ENCODE peak calls at places on chromosome 3, in ten cellular contexts. M is suprapubic skin, W is esophagus squamous epithelium, U is SK-N-SH, P is ovary, V is right cardiac atrium, Y is cardiac muscle cell, L is breast epithelium, E is gastrocnemius medialis, D is colonic mucosa. X is an unnamed sample. For H3K27me3, the result is how much of the 10 kb centered on the place peaks cover.

GRCh38 chr3:165526367-165526766 is 310.9 kb downstream of the BCHE start:
- DNase-seq in M (no peak), W (no peak), U (no peak), P (no peak), V (no peak), Y (no peak), L (no peak), E (no peak), D (no peak), X (no peak)

GRCh38 chr3:101037613-101038012 is 44.4 kb upstream of the ABI3BP start:
- DNase-seq in M (no peak), W (no peak), U (no peak), P (no peak), V (no peak), Y (no peak), L (no peak), E (no peak), D (no peak), X (no peak)

GRCh38 chr3:132555316-132556035 is 41.6 kb upstream of the ACKR4 start:
- DNase-seq in M (no peak), W (no peak), U (no peak), P (no peak), V (peak), Y (no peak), L (no peak), E (no peak), D (no peak), X (no peak)

GRCh38 chr3:139353920-139354556 is 10.2 kb downstream of the MRPS22 start:
- DNase-seq in M (no peak), W (no peak), U (peak), P (no peak), V (no peak), Y (peak), L (no peak), E (no peak), D (no peak), X (no peak)

GRCh38 chr3:141795719-141796435 is 32.7 kb downstream of the GRK7 start:
- DNase-seq in M (peak), W (no peak), U (peak), P (peak), V (peak), Y (no peak), L (no peak), E (peak), D (peak), X (peak)

GRCh38 chr3:142993958-142994442 is 7.4 kb upstream of the U2SURP start:
- DNase-seq in M (peak), W (no peak), U (peak), P (peak), V (peak), Y (peak), L (no peak), E (no peak), D (peak), X (peak)

GRCh38 chr3:103629391-103629790 is 1194.6 kb downstream of the ZPLD1 start:
- DNase-seq in M (no peak), W (no peak), U (no peak), P (no peak), V (no peak), Y (no peak), L (no peak), E (no peak), D (no peak), X (no peak)

GRCh38 chr3:108946292-108947290 is 7.1 kb downstream of the GUCA1C start:
- DNase-seq in M (no peak), W (no peak), U (no peak), P (no peak), V (no peak), Y (no peak), L (no peak), E (no peak), D (no peak), X (no peak)

GRCh38 chr3:9986230-9986725 is 363 bp downstream of the EMC3 start:
- DNase-seq in M (no peak), W (no peak), U (no peak), P (no peak), V (no peak), Y (no peak), L (no peak), E (no peak), D (no peak), X (no peak)

GRCh38 chr3:183486472-183486871 is 58.1 kb upstream of the MCF2L2 start:
- DNase-seq in M (peak), W (no peak), U (no peak), P (no peak), V (no peak), Y (no peak), L (no peak), E (no peak), D (no peak), X (no peak)

GRCh38 chr3:160587105-160587504 is 21.7 kb upstream of the KPNA4 start:
- DNase-seq in M (no peak), W (no peak), U (no peak), P (no peak), V (no peak), Y (no peak), L (no peak), E (peak), D (no peak), X (no peak)
- H3K27ac ChIP-seq in M (no peak), W (no peak), U (no peak), P (no peak), V (no peak), Y (no peak), L (no peak), E (peak), D (no peak), X (no peak)

GRCh38 chr3:41583014-41583413 is 378.9 kb downstream of the ULK4 start:
- DNase-seq in M (no peak), W (no peak), U (peak), P (no peak), V (no peak), Y (no peak), L (no peak), E (no peak), D (no peak), X (no peak)
- H3K27me3 ChIP-seq in M (under half), W (under half), U (under half), P (under half), V (under half), Y (under half), L (under half), E (under half), D (under half), X (under half)

GRCh38 chr3:131357275-131357674 is 24.3 kb upstream of the NUDT16 start:
- DNase-seq in M (no peak), W (no peak), U (no peak), P (no peak), V (no peak), Y (no peak), L (no peak), E (no peak), D (no peak), X (no peak)

GRCh38 chr3:131356006-131356405 is 25.6 kb upstream of the NUDT16 start:
- DNase-seq in M (no peak), W (no peak), U (no peak), P (no peak), V (no peak), Y (no peak), L (no peak), E (no peak), D (no peak), X (no peak)

GRCh38 chr3:131363275-131363674 is 18.3 kb upstream of the NUDT16 start:
- DNase-seq in M (no peak), W (no peak), U (no peak), P (no peak), V (no peak), Y (no peak), L (no peak), E (no peak), D (peak), X (no peak)

GRCh38 chr3:131360191-131360590 is 21.4 kb upstream of the NUDT16 start:
- DNase-seq in M (no peak), W (no peak), U (no peak), P (no peak), V (no peak), Y (no peak), L (no peak), E (no peak), D (no peak), X (no peak)

DNA sequence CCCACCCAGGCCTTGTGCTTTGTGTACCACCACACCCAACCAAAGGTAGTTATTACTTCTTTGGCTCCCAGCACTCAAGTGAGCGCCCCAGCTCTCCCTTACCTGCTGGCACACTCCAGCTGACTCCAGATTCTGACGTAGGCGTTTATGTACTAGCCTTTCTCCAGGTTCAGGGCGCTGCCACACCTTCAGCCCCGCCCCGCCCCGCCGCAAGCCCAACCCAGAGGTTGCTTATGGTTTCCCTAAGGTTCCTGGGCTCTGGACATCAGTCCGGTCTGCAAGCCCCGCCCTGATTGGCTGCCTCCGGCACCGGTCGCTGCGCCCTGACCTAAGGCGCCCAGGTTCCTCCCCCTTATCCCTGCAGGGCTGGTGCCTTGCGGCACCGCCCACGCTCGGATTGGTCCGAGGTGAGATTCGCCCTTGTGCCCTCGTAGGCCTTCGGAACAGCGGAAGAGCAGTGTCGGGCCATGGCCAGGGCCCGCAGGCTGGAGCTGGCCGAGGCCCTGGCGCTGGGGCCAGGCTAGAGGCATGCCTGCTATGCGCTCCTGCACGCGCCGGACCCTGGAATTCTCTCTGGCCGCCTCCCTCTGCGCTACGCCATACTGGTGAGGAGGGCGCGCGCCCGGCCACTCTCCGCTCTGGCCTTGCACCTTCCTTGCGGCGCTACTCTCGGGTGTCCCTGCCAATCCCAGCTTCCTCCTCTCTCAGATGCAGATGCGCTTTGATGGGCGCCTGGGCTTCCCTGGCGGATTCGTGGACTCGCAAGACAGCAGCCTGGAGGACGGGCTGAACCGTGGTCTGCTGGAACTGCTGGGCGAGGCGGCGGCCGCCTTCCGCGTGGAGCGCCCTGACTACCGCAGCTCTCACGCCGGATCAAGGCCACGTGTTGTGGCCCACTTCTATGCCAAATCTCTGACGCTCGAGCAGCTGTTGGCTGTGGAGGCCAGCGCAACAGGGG is 19.8 kb upstream of the NUDT16 start:
- DNase-seq in M (peak), W (peak), U (no peak), P (peak), V (peak), Y (peak), L (peak), E (peak), D (peak), X (peak)
- H3K4me3 ChIP-seq in M (peak), W (peak), U (no peak), P (peak), V (peak), Y (peak), L (peak), E (peak), D (peak), X (peak)

DNA sequence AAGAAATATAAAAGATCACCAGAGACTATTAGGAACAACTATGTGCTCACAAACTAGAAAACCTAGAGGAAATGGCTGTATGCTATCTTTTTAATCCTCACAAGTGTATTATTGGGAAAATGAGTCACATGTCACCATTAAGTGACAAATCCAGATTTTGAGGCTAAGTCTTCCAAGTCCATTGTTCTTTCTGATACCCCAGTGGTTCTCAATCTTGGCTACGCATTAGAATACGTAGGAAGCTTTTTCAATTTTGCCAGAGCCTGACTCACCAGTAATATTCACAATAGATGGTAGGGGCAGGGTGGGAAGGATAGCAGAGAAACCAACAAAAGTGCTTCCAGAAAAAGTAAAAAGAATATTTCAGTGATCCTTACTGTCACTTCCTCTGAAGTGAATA is 117.0 kb downstream of the FILIP1L start:
- DNase-seq in M (no peak), W (no peak), U (no peak), P (no peak), V (no peak), Y (no peak), L (no peak), E (no peak), D (no peak), X (no peak)
- H3K27ac ChIP-seq in M (no peak), W (no peak), U (no peak), P (no peak), V (no peak), Y (no peak), L (no peak), E (no peak), D (no peak), X (no peak)

GRCh38 chr3:51817375-51817774 is 38.3 kb upstream of the IQCF6 start:
- DNase-seq in M (no peak), W (no peak), U (no peak), P (no peak), V (no peak), Y (no peak), L (no peak), E (no peak), D (no peak), X (no peak)

GRCh38 chr3:51815614-51816013 is 36.6 kb upstream of the IQCF6 start:
- DNase-seq in M (no peak), W (no peak), U (no peak), P (no peak), V (no peak), Y (no peak), L (no peak), E (no peak), D (no peak), X (no peak)

GRCh38 chr3:51819709-51820406 is 40.8 kb upstream of the IQCF6 start:
- DNase-seq in M (no peak), W (no peak), U (no peak), P (no peak), V (no peak), Y (peak), L (no peak), E (no peak), D (no peak), X (no peak)

GRCh38 chr3:51814034-51814433 is 35.0 kb upstream of the IQCF6 start:
- DNase-seq in M (no peak), W (no peak), U (no peak), P (no peak), V (no peak), Y (no peak), L (no peak), E (no peak), D (no peak), X (no peak)

DNA sequence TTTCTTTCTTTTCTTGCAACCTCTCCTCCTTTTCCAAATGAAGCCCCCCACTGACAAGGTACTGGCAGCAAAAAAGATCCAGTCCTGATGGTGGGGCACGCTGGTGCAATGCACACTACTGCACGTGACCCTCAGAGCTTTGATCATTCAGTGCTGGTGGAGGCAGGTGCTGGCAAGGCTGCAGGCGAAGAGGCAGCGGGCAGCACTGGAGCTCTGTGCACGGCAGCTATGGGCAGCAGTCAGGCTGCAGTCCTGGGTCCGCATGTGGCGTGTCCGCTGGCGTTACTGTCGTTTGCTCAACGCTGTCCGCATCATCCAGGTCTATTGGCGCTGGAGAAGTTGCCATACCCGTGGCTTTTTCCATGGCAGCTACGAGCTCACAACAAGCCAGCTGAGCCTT is 40.1 kb upstream of the IQCF6 start:
- DNase-seq in M (no peak), W (no peak), U (no peak), P (no peak), V (no peak), Y (no peak), L (no peak), E (no peak), D (no peak), X (no peak)
- H3K27me3 ChIP-seq in M (under half), W (under half), U (under half), P (under half), V (under half), Y (under half), L (under half), E (under half), D (under half), X (under half)

X was measured in tibial nerve.